ENCODE peak calls at places on chromosome 2, in five cellular contexts. One of them, this sample, is unnamed.

GRCh38 chr2:231297108-231297908 is 98.2 kb upstream of the B3GNT7 start:
- DNase-seq in amniotic epithelial cell: peak; percentile 46
- DNase-seq in AML-193: peak; percentile 54
- DNase-seq in breast epithelium: no peak
- DNase-seq in foreskin fibroblast: peak; percentile 80
- DNase-seq in this sample: peak; percentile 45

GRCh38 chr2:62254424-62255266 is 58.7 kb downstream of the B3GNT2 start:
- DNase-seq in breast epithelium: no peak
- DNase-seq in amniotic epithelial cell: no peak
- DNase-seq in foreskin fibroblast: no peak
- DNase-seq in AML-193: no peak
- DNase-seq in this sample: peak; percentile 13

GRCh38 chr2:179467111-179467510 is 202.5 kb upstream of the SESTD1 start:
- DNase-seq in AML-193: no peak
- DNase-seq in amniotic epithelial cell: no peak
- DNase-seq in breast epithelium: no peak
- DNase-seq in foreskin fibroblast: peak; percentile 68
- DNase-seq in this sample: peak; percentile 91

GRCh38 chr2:238251331-238251730 is 11.5 kb upstream of the HES6 start:
- DNase-seq in AML-193: no peak
- DNase-seq in foreskin fibroblast: no peak
- DNase-seq in amniotic epithelial cell: no peak
- DNase-seq in breast epithelium: no peak
- DNase-seq in this sample: no peak

GRCh38 chr2:203437516-203437915 is 97.6 kb downstream of the RAPH1 start:
- DNase-seq in breast epithelium: no peak
- DNase-seq in amniotic epithelial cell: peak; percentile 48
- DNase-seq in foreskin fibroblast: peak; percentile 51
- DNase-seq in AML-193: no peak
- DNase-seq in this sample: no peak

GRCh38 chr2:73156539-73157124 is 43.9 kb upstream of the RAB11FIP5 start:
- DNase-seq in amniotic epithelial cell: peak; percentile 43
- DNase-seq in foreskin fibroblast: peak; percentile 86
- DNase-seq in AML-193: peak; percentile 48
- DNase-seq in breast epithelium: no peak
- DNase-seq in this sample: peak; percentile 57

GRCh38 chr2:188495990-188496431 is 204.3 kb downstream of the GULP1 start:
- DNase-seq in breast epithelium: no peak
- DNase-seq in AML-193: no peak
- DNase-seq in foreskin fibroblast: peak; percentile 74
- DNase-seq in amniotic epithelial cell: peak; percentile 96
- DNase-seq in this sample: peak; percentile 91

GRCh38 chr2:25078171-25079049 is 36.5 kb downstream of the EFR3B start:
- DNase-seq in AML-193: no peak
- DNase-seq in breast epithelium: peak; percentile 49
- DNase-seq in foreskin fibroblast: peak; percentile 64
- DNase-seq in amniotic epithelial cell: peak; percentile 77
- DNase-seq in this sample: peak; percentile 90

GRCh38 chr2:169393068-169393590 is 30.8 kb upstream of the LRP2 start:
- DNase-seq in AML-193: no peak
- DNase-seq in breast epithelium: peak; percentile 23
- DNase-seq in amniotic epithelial cell: no peak
- DNase-seq in foreskin fibroblast: no peak
- DNase-seq in this sample: peak; percentile 8

GRCh38 chr2:150188801-150189200 is 298.7 kb downstream of the RND3 start:
- DNase-seq in AML-193: no peak
- DNase-seq in breast epithelium: no peak
- DNase-seq in amniotic epithelial cell: no peak
- DNase-seq in foreskin fibroblast: no peak
- DNase-seq in this sample: no peak

GRCh38 chr2:158755738-158756137 is 39.4 kb upstream of the DAPL1 start:
- DNase-seq in foreskin fibroblast: no peak
- DNase-seq in breast epithelium: no peak
- DNase-seq in amniotic epithelial cell: no peak
- DNase-seq in AML-193: peak; percentile 7
- DNase-seq in this sample: no peak